ENCODE peak calls at places on chromosomes 4 and X, in seven cellular contexts. J is transverse colon, N is suprapubic skin, W is uterus, A is thyroid gland, E is Peyer's patch, V is tibial nerve. S is an unnamed sample.

GRCh38 chr4:67131224-67131623 is 414.1 kb downstream of the CENPC start:
- DNase-seq in J (no peak), N (no peak), W (no peak), A (no peak), E (no peak), V (no peak), S (no peak)

GRCh38 chrX:141989802-141990201 is 86.1 kb downstream of the MAGEC1 start:
- DNase-seq in J (no peak), N (no peak), W (no peak), A (no peak), E (no peak), V (no peak), S (no peak)

GRCh38 chr4:155377281-155377680 is 516 bp upstream of the MAP9 start:
- DNase-seq in J (no peak), N (no peak), W (no peak), A (no peak), E (no peak), V (no peak), S (no peak)

GRCh38 chr4:78960926-78961325 is 21.7 kb upstream of the PAQR3 start:
- DNase-seq in J (no peak), N (no peak), W (no peak), A (no peak), E (no peak), V (no peak), S (no peak)

GRCh38 chrX:50978920-50979660 is 68.6 kb downstream of the BMP15 start:
- DNase-seq in J (no peak), N (no peak), W (peak; percentile 17), A (no peak), E (no peak), V (no peak), S (no peak)

GRCh38 chrX:153885208-153885787 is 675 bp downstream of the L1CAM start:
- DNase-seq in J (no peak), N (no peak), W (no peak), A (no peak), E (no peak), V (no peak), S (no peak)

GRCh38 chrX:108203540-108203939 is 112.0 kb downstream of the ATG4A start:
- DNase-seq in J (no peak), N (no peak), W (no peak), A (no peak), E (no peak), V (no peak), S (no peak)

GRCh38 chr4:26080876-26081628 is 167.0 kb downstream of the SMIM20 start:
- DNase-seq in J (no peak), N (no peak), W (no peak), A (no peak), E (no peak), V (no peak), S (no peak)

GRCh38 chr4:119498520-119498919 is 130.1 kb downstream of the PDE5A start:
- DNase-seq in J (no peak), N (no peak), W (peak; percentile 35), A (peak; percentile 83), E (no peak), V (peak; percentile 11), S (no peak)

GRCh38 chrX:45771114-45771513 is 570.4 kb upstream of the DIPK2B start:
- DNase-seq in J (peak; percentile 72), N (no peak), W (peak; percentile 38), A (no peak), E (no peak), V (no peak), S (no peak)

GRCh38 chr4:174018236-174018635 is 265.2 kb downstream of the FBXO8 start:
- DNase-seq in J (no peak), N (no peak), W (no peak), A (no peak), E (no peak), V (no peak), S (no peak)

GRCh38 chr4:173478136-173478860 is 51.7 kb downstream of the HAND2 start:
- DNase-seq in J (no peak), N (no peak), W (no peak), A (no peak), E (no peak), V (no peak), S (no peak)

GRCh38 chrX:330726-331144 is 12.1 kb upstream of the GTPBP6 start:
- DNase-seq in J (no peak), N (no peak), W (no peak), A (no peak), E (no peak), V (no peak), S (no peak)

GRCh38 chrX:30309139-30309571 is at the start of gene NR0B1:
- DNase-seq in J (no peak), N (no peak), W (no peak), A (no peak), E (no peak), V (no peak), S (no peak)

GRCh38 chr4:30716671-30717207 is 3.4 kb upstream of the PCDH7 start:
- DNase-seq in J (no peak), N (no peak), W (no peak), A (peak; percentile 24), E (no peak), V (no peak), S (no peak)

GRCh38 chr4:128635939-128636551 is 173.5 kb upstream of the JADE1 start:
- DNase-seq in J (no peak), N (no peak), W (no peak), A (no peak), E (no peak), V (no peak), S (no peak)

GRCh38 chrX:70386240-70386639 is 36.9 kb upstream of the GDPD2 start:
- DNase-seq in J (no peak), N (no peak), W (no peak), A (no peak), E (no peak), V (no peak), S (no peak)

GRCh38 chr4:24517676-24518075 is 66.7 kb downstream of the DHX15 start:
- DNase-seq in J (no peak), N (no peak), W (no peak), A (no peak), E (no peak), V (no peak), S (no peak)

GRCh38 chr4:67292045-67292444 is 253.3 kb downstream of the CENPC start:
- DNase-seq in J (no peak), N (no peak), W (no peak), A (no peak), E (no peak), V (no peak), S (no peak)

GRCh38 chrX:152637649-152638442 is at the start of gene GABRQ:
- DNase-seq in J (peak; percentile 12), N (no peak), W (no peak), A (peak; percentile 52), E (no peak), V (no peak), S (no peak)

GRCh38 chr4:151786158-151786495 is 25.3 kb upstream of the GATB start:
- DNase-seq in J (no peak), N (no peak), W (no peak), A (no peak), E (no peak), V (no peak), S (no peak)

GRCh38 chr4:151782296-151782695 is 21.5 kb upstream of the GATB start:
- DNase-seq in J (no peak), N (no peak), W (no peak), A (no peak), E (no peak), V (no peak), S (no peak)

GRCh38 chr4:151785484-151786157 is 24.8 kb upstream of the GATB start:
- DNase-seq in J (no peak), N (no peak), W (no peak), A (no peak), E (no peak), V (no peak), S (no peak)

GRCh38 chr4:151783867-151784266 is 23.1 kb upstream of the GATB start:
- DNase-seq in J (no peak), N (no peak), W (no peak), A (no peak), E (no peak), V (no peak), S (no peak)

GRCh38 chr4:151784676-151785075 is 23.9 kb upstream of the GATB start:
- DNase-seq in J (no peak), N (no peak), W (no peak), A (no peak), E (no peak), V (no peak), S (no peak)
- TF ChIP-seq POLR2A in J (no peak), N (no peak), W (no peak), A (no peak), E (no peak), V (no peak), S (no peak)

GRCh38 chr4:158891256-158891655 is 122.4 kb downstream of the FNIP2 start:
- DNase-seq in J (no peak), N (no peak), W (no peak), A (no peak), E (no peak), V (no peak), S (no peak)

GRCh38 chr4:158894826-158895225 is 126.0 kb downstream of the FNIP2 start:
- DNase-seq in J (no peak), N (no peak), W (no peak), A (no peak), E (no peak), V (no peak), S (no peak)

GRCh38 chr4:158895797-158896442 is 127.1 kb downstream of the FNIP2 start:
- DNase-seq in J (peak; percentile 11), N (no peak), W (no peak), A (peak; percentile 39), E (no peak), V (no peak), S (no peak)

DNA sequence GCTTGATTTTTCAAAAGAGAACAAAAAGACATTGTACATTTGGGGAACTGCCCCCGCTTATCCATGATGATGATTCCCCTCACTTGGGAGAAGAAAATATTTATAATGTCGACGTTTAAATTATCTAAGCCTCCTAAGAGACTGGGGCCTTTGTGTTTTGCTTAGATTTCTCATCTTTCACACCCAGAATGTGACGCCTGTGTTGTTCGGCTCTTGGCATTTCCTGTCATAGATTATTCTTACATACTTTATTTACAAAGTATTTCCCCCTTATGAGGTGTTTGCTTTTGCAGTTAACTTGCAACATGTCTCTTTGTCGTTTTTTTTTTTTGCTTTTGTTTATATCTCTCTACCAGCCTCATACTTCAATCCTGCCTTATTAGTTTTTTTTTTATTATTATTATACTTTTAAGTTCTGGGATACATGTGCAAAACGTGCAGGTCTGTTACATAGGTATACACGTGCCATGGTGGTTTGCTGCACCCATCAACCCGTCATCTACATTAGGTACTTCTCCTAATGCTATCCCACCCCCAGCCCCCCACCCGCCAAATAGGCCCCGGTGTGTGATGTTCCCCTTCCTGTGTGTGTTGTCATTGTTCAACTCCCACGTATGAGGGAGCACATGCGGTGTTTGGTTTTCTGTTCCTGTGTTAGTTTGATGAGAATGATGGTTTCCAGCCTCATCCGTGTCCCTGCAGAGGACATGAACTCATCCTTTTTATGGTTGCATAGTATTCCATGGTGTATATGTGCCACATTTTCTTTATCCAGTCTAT is 127.8 kb downstream of the FNIP2 start:
- DNase-seq in J (no peak), N (no peak), W (no peak), A (no peak), E (no peak), V (no peak), S (no peak)
- H3K27ac ChIP-seq in J (no peak overlapping the region), N (no peak overlapping the region), W (no peak overlapping the region), A (no peak overlapping the region), E (no peak overlapping the region), V (peak overlapping the region; percentile 74), S (peak overlapping the region; percentile 8)

GRCh38 chrX:129931411-129932136 is 25.6 kb downstream of the UTP14A start:
- DNase-seq in J (peak; percentile 93), N (peak; percentile 93), W (peak; percentile 89), A (peak; percentile 91), E (peak; percentile 86), V (peak; percentile 84), S (peak; percentile 86)
- TF ChIP-seq POLR2A in J (peak; percentile 71), N (no peak), W (peak; percentile 45), A (no peak), E (peak; percentile 51), V (no peak), S (peak; percentile 48)

GRCh38 chr4:82450966-82451755 is 20.8 kb downstream of the ENOPH1 start:
- DNase-seq in J (no peak), N (no peak), W (no peak), A (no peak), E (no peak), V (no peak), S (no peak)
- H3K27ac ChIP-seq in J (no peak overlapping the region), N (no peak overlapping the region), W (no peak overlapping the region), A (no peak overlapping the region), E (no peak overlapping the region), V (no peak overlapping the region), S (no peak overlapping the region)